ENCODE peak calls at places on chromosomes 11 and 22, in seven cellular contexts. K is hepatocyte, J is OCI-LY7, G is SK-N-SH, P is GM23248, Z is PC-3, L is HCT116. Y is an unnamed sample.

GRCh38 chr11:64343740-64344133 is 3.7 kb downstream of the CCDC88B start:
- DNase-seq in K (peak), J (no peak), G (peak), P (peak), Z (peak), L (no peak), Y (peak)

GRCh38 chr11:118979434-118979833 is 7.9 kb downstream of the FOXR1 start:
- DNase-seq in K (no peak), J (no peak), G (no peak), P (no peak), Z (no peak), L (no peak), Y (peak)

GRCh38 chr11:18064035-18064434 is 18.0 kb upstream of the TPH1 start:
- DNase-seq in K (no peak), J (no peak), G (no peak), P (no peak), Z (no peak), L (no peak), Y (no peak)

GRCh38 chr11:68855205-68855978 is 13.7 kb upstream of the CPT1A start:
- DNase-seq in K (peak), J (no peak), G (peak), P (peak), Z (no peak), L (no peak), Y (peak)

GRCh38 chr11:92297551-92298237 is 73.1 kb downstream of the FAT3 start:
- DNase-seq in K (no peak), J (no peak), G (no peak), P (no peak), Z (no peak), L (no peak), Y (no peak)

GRCh38 chr11:31493235-31493634 is 16.2 kb downstream of the IMMP1L start:
- DNase-seq in K (no peak), J (no peak), G (no peak), P (no peak), Z (no peak), L (no peak), Y (no peak)

GRCh38 chr11:63961608-63962412 is 12.6 kb upstream of the COX8A start:
- DNase-seq in K (peak), J (no peak), G (peak), P (peak), Z (no peak), L (no peak), Y (peak)

GRCh38 chr11:117070016-117070415 is 28.2 kb downstream of the SIK3 start:
- DNase-seq in K (no peak), J (no peak), G (no peak), P (peak), Z (peak), L (no peak), Y (no peak)

GRCh38 chr11:96275807-96276594 is 67.0 kb downstream of the MAML2 start:
- DNase-seq in K (peak), J (no peak), G (no peak), P (peak), Z (no peak), L (no peak), Y (no peak)

GRCh38 chr11:34682822-34683221 is 61.9 kb downstream of the EHF start:
- DNase-seq in K (no peak), J (no peak), G (no peak), P (no peak), Z (peak), L (peak), Y (no peak)

GRCh38 chr11:77819921-77820564 is 479 bp downstream of the RSF1 start:
- DNase-seq in K (peak), J (peak), G (peak), P (peak), Z (peak), L (no peak), Y (peak)

GRCh38 chr11:134725939-134726639 is 314.0 kb upstream of the B3GAT1 start:
- DNase-seq in K (peak), J (no peak), G (peak), P (no peak), Z (peak), L (peak), Y (peak)

GRCh38 chr11:106152013-106152412 is 74.6 kb downstream of the AASDHPPT start:
- DNase-seq in K (no peak), J (no peak), G (no peak), P (peak), Z (peak), L (no peak), Y (no peak)

GRCh38 chr11:73612601-73613137 is 14.8 kb upstream of the FAM168A start:
- DNase-seq in K (no peak), J (no peak), G (no peak), P (no peak), Z (no peak), L (no peak), Y (no peak)

GRCh38 chr22:22207845-22208564 is 36.6 kb upstream of the VPREB1 start:
- DNase-seq in K (peak), J (peak), G (peak), P (peak), Z (peak), L (peak), Y (peak)

GRCh38 chr22:32533265-32534068 is 58.9 kb downstream of the FBXO7 start:
- DNase-seq in K (peak), J (no peak), G (no peak), P (peak), Z (no peak), L (no peak), Y (no peak)

GRCh38 chr11:106197438-106197837 is 120.0 kb downstream of the AASDHPPT start:
- DNase-seq in K (no peak), J (no peak), G (no peak), P (no peak), Z (no peak), L (no peak), Y (no peak)

GRCh38 chr11:72813740-72814138 is 472 bp upstream of the ATG16L2 start:
- DNase-seq in K (peak), J (peak), G (peak), P (peak), Z (peak), L (peak), Y (peak)

GRCh38 chr22:48796295-48797015 is 1031.2 kb downstream of the BRD1 start:
- DNase-seq in K (no peak), J (no peak), G (no peak), P (no peak), Z (no peak), L (no peak), Y (peak)

GRCh38 chr22:42317691-42318547 is 47.5 kb upstream of the TCF20 start:
- DNase-seq in K (no peak), J (no peak), G (peak), P (no peak), Z (no peak), L (no peak), Y (no peak)

GRCh38 chr22:18955696-18956095 is 19.6 kb upstream of the PRODH start:
- DNase-seq in K (no peak), J (no peak), G (no peak), P (no peak), Z (no peak), L (no peak), Y (no peak)

GRCh38 chr11:109892321-109892794 is 200.8 kb upstream of the ZC3H12C start:
- DNase-seq in K (no peak), J (no peak), G (no peak), P (no peak), Z (peak), L (no peak), Y (no peak)

GRCh38 chr11:46307785-46308341 is 30.4 kb downstream of the CREB3L1 start:
- DNase-seq in K (no peak), J (no peak), G (no peak), P (no peak), Z (no peak), L (no peak), Y (peak)

GRCh38 chr11:60301178-60301577 is 20.7 kb downstream of the MS4A4A start:
- DNase-seq in K (no peak), J (no peak), G (no peak), P (no peak), Z (peak), L (no peak), Y (no peak)

GRCh38 chr11:9351956-9352355 is 32.5 kb upstream of the IPO7 start:
- DNase-seq in K (no peak), J (no peak), G (no peak), P (peak), Z (peak), L (no peak), Y (no peak)

GRCh38 chr22:22818861-22819855 is 68.5 kb upstream of the IGLL5 start:
- DNase-seq in K (no peak), J (peak), G (no peak), P (no peak), Z (no peak), L (no peak), Y (no peak)

GRCh38 chr11:19474954-19475811 is 234.4 kb upstream of the E2F8 start:
- DNase-seq in K (no peak), J (no peak), G (peak), P (no peak), Z (no peak), L (no peak), Y (peak)

GRCh38 chr11:77039491-77040400 is 5.5 kb downstream of the B3GNT6 start:
- DNase-seq in K (peak), J (no peak), G (peak), P (peak), Z (no peak), L (no peak), Y (peak)

GRCh38 chr11:81874627-81875026 is 859.0 kb downstream of the FAM181B start:
- DNase-seq in K (no peak), J (peak), G (no peak), P (no peak), Z (no peak), L (no peak), Y (peak)

GRCh38 chr11:72758304-72758689 is 6.1 kb upstream of the ARAP1 start:
- DNase-seq in K (no peak), J (no peak), G (no peak), P (peak), Z (no peak), L (no peak), Y (no peak)

GRCh38 chr11:31690041-31690440 is 121.1 kb downstream of the PAX6 start:
- DNase-seq in K (no peak), J (no peak), G (no peak), P (peak), Z (no peak), L (no peak), Y (no peak)

GRCh38 chr11:117986981-117987495 is 844 bp downstream of the IL10RA start:
- DNase-seq in K (no peak), J (peak), G (no peak), P (peak), Z (peak), L (no peak), Y (no peak)

GRCh38 chr11:87002918-87003317 is 34.8 kb upstream of the TMEM135 start:
- DNase-seq in K (no peak), J (no peak), G (no peak), P (no peak), Z (no peak), L (no peak), Y (no peak)

GRCh38 chr11:61011239-61011870 is 39.9 kb downstream of the CD6 start:
- DNase-seq in K (no peak), J (no peak), G (peak), P (no peak), Z (no peak), L (no peak), Y (no peak)

GRCh38 chr11:103648670-103649400 is 387.6 kb upstream of the DDI1 start:
- DNase-seq in K (no peak), J (no peak), G (no peak), P (peak), Z (no peak), L (no peak), Y (no peak)
- TF ChIP-seq EZH2phosphoT487 in K (no peak), J (no peak), G (no peak), P (no peak), Z (no peak), L (no peak), Y (no peak)

GRCh38 chr11:129973068-129973467 is 29.6 kb downstream of the PRDM10 start:
- DNase-seq in K (no peak), J (peak), G (no peak), P (no peak), Z (no peak), L (no peak), Y (no peak)
- H3K4me3 ChIP-seq in K (no peak), J (peak), G (no peak), P (no peak), Z (no peak), L (no peak), Y (no peak)

GRCh38 chr11:12961615-12962014 is 47.5 kb upstream of the RASSF10 start:
- DNase-seq in K (no peak), J (no peak), G (peak), P (peak), Z (peak), L (no peak), Y (no peak)

GRCh38 chr11:12962306-12962705 is 46.8 kb upstream of the RASSF10 start:
- DNase-seq in K (no peak), J (no peak), G (no peak), P (no peak), Z (no peak), L (no peak), Y (no peak)

GRCh38 chr11:12963789-12964536 is 45.2 kb upstream of the RASSF10 start:
- DNase-seq in K (peak), J (peak), G (peak), P (peak), Z (peak), L (peak), Y (peak)

GRCh38 chr11:12963051-12963450 is 46.1 kb upstream of the RASSF10 start:
- DNase-seq in K (no peak), J (no peak), G (no peak), P (no peak), Z (no peak), L (no peak), Y (peak)

DNA sequence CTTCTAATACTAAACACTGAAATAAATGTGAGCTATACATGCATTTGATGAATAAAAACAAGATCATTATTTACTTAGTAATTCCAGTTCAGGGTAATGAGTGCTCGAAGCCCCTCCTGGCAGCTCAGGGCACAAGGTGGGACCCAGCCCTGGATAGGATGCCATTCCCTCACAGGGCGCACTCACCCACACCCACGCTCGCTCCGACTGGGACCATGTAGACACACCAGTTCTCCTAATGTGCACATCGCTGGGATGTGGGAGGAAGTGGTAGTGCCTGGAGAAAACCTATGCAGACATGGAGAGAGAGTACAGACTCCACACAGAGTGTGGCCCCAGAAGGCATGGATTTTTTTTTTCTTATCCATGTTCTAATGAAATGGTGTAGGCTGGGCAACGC is 44.5 kb upstream of the RASSF10 start:
- DNase-seq in K (no peak), J (no peak), G (no peak), P (no peak), Z (no peak), L (no peak), Y (no peak)
- H3K27ac ChIP-seq in K (no peak), J (no peak), G (no peak), P (no peak), Z (no peak), L (no peak), Y (no peak)

GRCh38 chr11:32794439-32794838 is at the start of gene CCDC73:
- DNase-seq in K (no peak), J (no peak), G (peak), P (no peak), Z (no peak), L (no peak), Y (no peak)
- TF ChIP-seq EZH2phosphoT487 in K (no peak), J (no peak), G (no peak), P (no peak), Z (no peak), L (no peak), Y (no peak)

DNA sequence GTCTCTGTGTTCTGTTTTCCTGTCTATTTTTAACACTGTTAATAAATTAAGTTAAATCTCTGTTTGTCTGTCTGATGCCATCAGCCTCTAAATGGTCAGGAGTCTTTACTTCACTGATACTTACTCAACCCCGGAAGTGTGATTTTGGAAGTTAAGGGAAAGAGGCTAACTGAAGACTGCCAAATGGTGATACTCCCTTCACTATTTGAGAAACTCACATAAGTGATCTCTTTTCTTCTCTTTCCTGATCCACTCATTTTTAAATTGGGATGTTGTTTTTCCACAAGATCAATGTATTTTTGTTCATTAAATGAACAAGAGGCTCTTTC is 389 bp upstream of the CASP12 start:
- DNase-seq in K (no peak), J (no peak), G (no peak), P (no peak), Z (no peak), L (no peak), Y (no peak)
- H3K4me3 ChIP-seq in K (no peak), J (no peak), G (no peak), P (no peak), Z (no peak), L (no peak), Y (no peak)

DNA sequence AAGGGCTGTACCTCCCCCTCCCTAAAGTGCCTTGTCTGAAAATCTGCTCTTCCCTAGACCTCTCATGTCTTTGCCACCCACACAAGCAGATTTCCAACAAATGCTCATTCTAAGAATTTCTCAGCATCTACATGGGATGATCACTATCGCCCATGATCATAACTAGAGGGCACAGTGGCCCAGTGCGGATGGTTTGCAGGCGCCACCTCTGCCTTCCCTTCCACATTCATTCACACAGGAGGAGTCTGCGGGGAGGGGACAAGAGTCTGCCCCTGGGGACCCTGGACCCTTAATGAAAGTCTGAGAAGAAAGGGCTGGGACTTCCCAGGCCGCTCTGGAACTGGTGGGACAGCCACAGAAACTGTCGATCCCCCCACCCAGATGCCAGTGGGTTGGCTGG is 28.9 kb downstream of the KCTD17 start:
- DNase-seq in K (no peak), J (no peak), G (no peak), P (no peak), Z (no peak), L (no peak), Y (no peak)
- H3K27ac ChIP-seq in K (no peak), J (no peak), G (no peak), P (no peak), Z (no peak), L (no peak), Y (no peak)

DNA sequence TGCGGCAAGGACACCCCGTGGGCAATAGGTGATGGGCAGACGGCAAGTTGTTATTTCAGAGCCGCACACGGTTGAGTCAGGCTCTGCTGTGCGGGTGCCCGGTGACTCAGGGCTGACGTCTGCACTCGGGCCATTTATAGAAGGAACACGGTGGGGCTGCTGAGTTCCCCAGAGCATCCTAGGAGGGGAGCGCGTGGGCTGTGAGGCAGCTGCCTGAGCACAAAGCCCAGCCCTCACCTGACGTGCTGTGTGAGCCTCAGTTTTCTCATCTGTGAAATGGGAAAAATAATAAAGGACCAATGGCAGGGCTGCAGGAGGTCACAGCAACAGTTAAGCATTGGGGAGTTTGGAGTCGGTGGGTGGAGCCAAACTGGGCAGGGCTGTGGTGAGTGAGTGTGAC is 11.3 kb upstream of the RHOD start:
- DNase-seq in K (no peak), J (no peak), G (no peak), P (peak), Z (peak), L (peak), Y (no peak)
- TF ChIP-seq EZH2phosphoT487 in K (no peak), J (no peak), G (no peak), P (no peak), Z (no peak), L (no peak), Y (no peak)

Y was measured in neural progenitor cell.